ENCODE peak calls at places on chromosomes 1 and 21, in five cellular contexts. O is Karpas-422, R is pancreas, P is brain microvascular endothelial cell, T is osteoblast. I is an unnamed sample.

GRCh38 chr1:8660455-8660854 is 157.0 kb downstream of the RERE start:
- DNase-seq in T (peak), P (peak), O (no peak), R (no peak), I (peak)

GRCh38 chr1:3603566-3604467 is 7.5 kb downstream of the MEGF6 start:
- DNase-seq in P (no peak), T (peak), O (no peak), R (no peak), I (no peak)

GRCh38 chr21:40615503-40616376 is 231.2 kb downstream of the DSCAM start:
- DNase-seq in P (no peak), T (no peak), R (no peak), O (no peak), I (no peak)

GRCh38 chr1:182611787-182612186 is 7.6 kb upstream of the RGS16 start:
- DNase-seq in P (no peak), O (no peak), T (no peak), R (no peak), I (no peak)

GRCh38 chr1:46021046-46021822 is 111.2 kb downstream of the PIK3R3 start:
- DNase-seq in R (no peak), T (no peak), O (no peak), P (no peak), I (no peak)

GRCh38 chr21:16072176-16072575 is 342.4 kb downstream of the USP25 start:
- DNase-seq in O (no peak), P (no peak), R (no peak), T (no peak), I (no peak)

GRCh38 chr1:26016258-26016943 is 5.2 kb upstream of the EXTL1 start:
- DNase-seq in P (no peak), O (no peak), R (no peak), T (no peak), I (no peak)

GRCh38 chr1:1602941-1603506 is 3.1 kb upstream of the FNDC10 start:
- DNase-seq in P (no peak), O (peak), R (no peak), T (peak), I (no peak)

GRCh38 chr1:110768595-110768994 is 93.9 kb upstream of the KCNA3 start:
- DNase-seq in P (no peak), T (no peak), R (no peak), O (no peak), I (no peak)

GRCh38 chr1:214146523-214146922 is 134.4 kb upstream of the SMYD2 start:
- DNase-seq in P (no peak), T (no peak), O (no peak), R (no peak), I (peak)

GRCh38 chr1:161768986-161769672 is 3.0 kb downstream of the ATF6 start:
- DNase-seq in P (no peak), T (no peak), O (no peak), R (no peak), I (no peak)

GRCh38 chr1:67382292-67382691 is 47.9 kb downstream of the SERBP1 start:
- DNase-seq in T (no peak), P (no peak), R (no peak), O (no peak), I (no peak)

GRCh38 chr1:226679853-226680516 is 59.1 kb downstream of the ITPKB start:
- DNase-seq in R (peak), T (no peak), P (peak), O (peak), I (peak)

GRCh38 chr1:6545276-6545934 is 8.9 kb downstream of the NOL9 start:
- DNase-seq in P (peak), T (no peak), O (no peak), R (no peak), I (no peak)

GRCh38 chr1:39178541-39179431 is 25.7 kb upstream of the MACF1 start:
- DNase-seq in T (no peak), O (no peak), R (peak), P (peak), I (peak)

GRCh38 chr1:206690516-206690915 is 5.8 kb downstream of the MAPKAPK2 start:
- DNase-seq in T (no peak), R (peak), P (no peak), O (no peak), I (no peak)

GRCh38 chr1:238861342-238861741 is 525.0 kb upstream of the CHRM3 start:
- DNase-seq in R (no peak), O (no peak), T (no peak), P (no peak), I (no peak)

GRCh38 chr1:93670141-93670540 is 11.5 kb downstream of the BCAR3 start:
- DNase-seq in R (no peak), O (no peak), T (peak), P (peak), I (no peak)

GRCh38 chr21:15319727-15320126 is 254.9 kb upstream of the NRIP1 start:
- DNase-seq in O (no peak), T (no peak), R (no peak), P (no peak), I (no peak)

GRCh38 chr1:202031796-202032195 is 21.4 kb downstream of the ELF3 start:
- DNase-seq in O (no peak), R (no peak), P (no peak), T (no peak), I (no peak)

GRCh38 chr1:118945460-118945859 is 42.7 kb downstream of the TBX15 start:
- DNase-seq in R (no peak), P (peak), T (no peak), O (no peak), I (no peak)

GRCh38 chr1:58047265-58047858 is 499.2 kb downstream of the OMA1 start:
- DNase-seq in R (peak), P (no peak), T (peak), O (peak), I (peak)

GRCh38 chr1:245154429-245155185 is at the start of gene KIF26B:
- DNase-seq in R (no peak), O (no peak), T (peak), P (peak), I (peak)

GRCh38 chr1:31591425-31592093 is 15.2 kb downstream of the TINAGL1 start:
- DNase-seq in P (no peak), T (peak), O (no peak), R (no peak), I (peak)

GRCh38 chr1:35660581-35661473 is 19.5 kb upstream of the PSMB2 start:
- DNase-seq in P (peak), O (peak), T (peak), R (no peak), I (peak)

GRCh38 chr1:57329932-57330331 is 93.9 kb downstream of the DAB1 start:
- DNase-seq in O (no peak), P (no peak), T (no peak), R (no peak), I (no peak)

GRCh38 chr1:211735208-211736170 is 60.1 kb upstream of the NEK2 start:
- DNase-seq in T (peak), R (peak), P (peak), O (no peak), I (peak)

GRCh38 chr1:54652172-54652571 is 10.6 kb downstream of the MROH7 start:
- DNase-seq in T (peak), O (no peak), P (no peak), R (no peak), I (no peak)

GRCh38 chr1:160550572-160551034 is 27.5 kb upstream of the SLAMF6 start:
- DNase-seq in O (peak), P (no peak), T (no peak), R (no peak), I (no peak)

GRCh38 chr1:227749916-227750710 is 14.9 kb downstream of the SNAP47 start:
- DNase-seq in R (no peak), P (no peak), T (no peak), O (no peak), I (no peak)
- H3K27ac ChIP-seq in R (no peak), P (no peak), T (no peak), O (no peak), I (peak)

GRCh38 chr1:156063997-156064285 is 3.0 kb downstream of the RAB25 start:
- DNase-seq in P (no peak), R (no peak), T (peak), O (no peak), I (no peak)

GRCh38 chr1:156060937-156061636 is at the start of gene RAB25:
- DNase-seq in T (peak), R (peak), O (no peak), P (no peak), I (peak)

GRCh38 chr1:156065212-156065611 is 4.3 kb downstream of the RAB25 start:
- DNase-seq in P (no peak), R (no peak), T (no peak), O (no peak), I (no peak)

GRCh38 chr1:156064615-156065014 is 3.7 kb downstream of the RAB25 start:
- DNase-seq in P (no peak), O (no peak), R (no peak), T (peak), I (no peak)

DNA sequence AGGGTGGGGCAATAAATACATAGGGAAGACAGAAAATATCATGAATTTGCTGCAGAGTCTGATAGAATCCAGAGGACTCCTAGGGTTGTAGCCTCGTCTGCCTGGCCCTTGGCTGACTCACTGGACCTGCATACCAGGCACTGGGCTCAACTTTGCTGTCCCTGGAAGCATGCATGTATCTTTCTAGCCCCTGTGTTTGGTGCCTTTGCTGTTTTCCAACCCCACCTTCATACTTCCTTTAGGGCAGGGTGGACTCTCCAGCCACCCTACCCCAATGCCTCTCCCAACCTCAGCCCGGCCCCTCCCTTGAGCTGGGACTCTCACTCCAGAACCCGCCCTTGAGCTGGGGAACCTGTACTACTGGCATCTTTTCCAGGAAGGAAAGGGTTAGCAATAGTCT is 1.2 kb downstream of the RAB25 start:
- DNase-seq in P (peak), O (no peak), R (no peak), T (peak), I (peak)
- H3K27ac ChIP-seq in P (no peak), O (no peak), R (peak), T (no peak), I (no peak)

DNA sequence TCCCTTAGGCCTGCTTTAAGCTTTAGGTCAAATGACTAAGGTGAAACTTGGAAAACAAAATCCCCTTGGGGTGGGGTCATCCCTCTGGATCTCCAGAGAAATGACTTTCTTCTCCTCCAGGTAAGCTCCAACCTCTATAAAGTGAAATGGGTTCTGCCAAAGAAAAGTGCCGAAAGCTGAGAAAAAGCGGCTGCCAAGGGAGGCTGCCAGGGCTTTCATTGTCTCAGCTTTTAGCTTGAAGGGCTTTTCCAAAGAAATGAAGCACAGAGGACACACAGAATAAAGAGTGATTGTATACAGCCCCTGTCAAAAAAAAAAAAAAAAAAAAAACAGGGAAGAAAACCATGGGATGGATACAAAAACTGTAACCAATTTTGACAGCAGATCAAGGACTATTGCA is 126.9 kb downstream of the TGFBR3 start:
- DNase-seq in R (no peak), P (no peak), O (no peak), T (no peak), I (no peak)
- H3K27ac ChIP-seq in R (no peak), P (no peak), O (no peak), T (no peak), I (no peak)

GRCh38 chr1:91763252-91763651 is 122.7 kb downstream of the TGFBR3 start:
- DNase-seq in T (no peak), R (no peak), P (no peak), O (no peak), I (no peak)
- H3K27ac ChIP-seq in T (no peak), R (no peak), P (no peak), O (no peak), I (no peak)

DNA sequence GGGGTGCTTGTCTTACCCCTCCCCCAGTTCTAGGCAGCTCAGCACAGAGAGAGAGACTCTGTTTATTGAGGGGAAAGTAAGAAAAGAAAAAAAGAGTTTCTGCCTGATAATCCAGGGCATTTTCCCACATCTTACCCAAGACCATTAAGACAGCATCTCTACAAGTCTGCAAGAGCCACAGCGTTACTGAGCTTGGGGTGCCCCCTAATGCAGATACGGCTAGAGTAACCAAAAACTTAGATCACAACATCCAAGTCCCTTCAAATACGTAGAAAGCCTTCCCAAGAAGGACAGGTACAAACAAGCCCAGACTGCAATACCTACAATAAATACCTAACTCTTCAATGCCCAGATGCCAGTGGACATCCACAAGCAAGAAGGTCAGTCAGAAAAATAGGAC is 6.2 kb upstream of the TEX50 start:
- DNase-seq in T (no peak), R (no peak), P (no peak), O (peak), I (no peak)
- H3K27ac ChIP-seq in T (no peak), R (no peak), P (no peak), O (no peak), I (no peak)

GRCh38 chr1:148318123-148318899 is 164.8 kb downstream of the PPIAL4G start:
- DNase-seq in O (no peak), R (no peak), P (no peak), T (peak), I (no peak)

GRCh38 chr1:148310807-148311206 is 158.7 kb upstream of the NBPF11 start:
- DNase-seq in R (no peak), T (no peak), O (no peak), P (no peak), I (no peak)

GRCh38 chr1:148317288-148317985 is 165.4 kb upstream of the NBPF11 start:
- DNase-seq in T (peak), P (no peak), O (no peak), R (no peak), I (no peak)

GRCh38 chr1:148318900-148319242 is 164.2 kb downstream of the PPIAL4G start:
- DNase-seq in T (no peak), P (no peak), O (no peak), R (no peak), I (no peak)

GRCh38 chr1:148315081-148315811 is 163.2 kb upstream of the NBPF11 start:
- DNase-seq in P (peak), T (peak), O (no peak), R (no peak), I (no peak)
- H3K27ac ChIP-seq in P (no peak), T (no peak), O (no peak), R (no peak), I (no peak)